ENCODE peak calls at places on chromosomes 1 and 21, in ten cellular contexts. T, R, S, J, N, A, Q, O, H and G are unnamed samples.

GRCh38 chr1:42931108-42931539 is 27.5 kb downstream of the SLC2A1 start:
- DNase-seq in R (no peak), A (no peak), N (peak), S (no peak), H (no peak), Q (peak), J (no peak), O (no peak), T (no peak), G (no peak)

GRCh38 chr1:208013210-208013609 is 102.3 kb upstream of the CD34 start:
- DNase-seq in S (no peak), A (no peak), N (no peak), O (no peak), T (no peak), Q (no peak), R (no peak), H (no peak), J (no peak), G (no peak)

GRCh38 chr1:53754484-53755312 is 15.7 kb upstream of the GLIS1 start:
- DNase-seq in Q (no peak), J (no peak), A (no peak), T (no peak), O (no peak), S (no peak), H (no peak), R (no peak), N (no peak), G (no peak)

GRCh38 chr1:196774603-196775002 is at the start of gene CFHR3:
- DNase-seq in N (no peak), H (no peak), S (no peak), Q (no peak), J (no peak), A (no peak), R (no peak), T (no peak), O (no peak), G (no peak)

GRCh38 chr1:174700314-174700713 is 252.6 kb downstream of the GPR52 start:
- DNase-seq in N (no peak), Q (no peak), O (no peak), R (no peak), H (no peak), J (no peak), A (no peak), T (no peak), S (no peak), G (no peak)

GRCh38 chr1:39270368-39270767 is 65.9 kb downstream of the MACF1 start:
- DNase-seq in H (no peak), N (no peak), J (no peak), Q (no peak), A (no peak), O (no peak), R (no peak), T (no peak), S (no peak), G (no peak)

GRCh38 chr1:18927654-18928272 is 25.4 kb upstream of the ALDH4A1 start:
- DNase-seq in H (no peak), T (no peak), R (no peak), S (no peak), A (no peak), O (no peak), J (no peak), Q (peak), N (no peak), G (no peak)

GRCh38 chr1:202698276-202698675 is 12.0 kb downstream of the SYT2 start:
- DNase-seq in Q (no peak), O (no peak), N (no peak), H (no peak), T (no peak), R (no peak), A (no peak), J (no peak), S (no peak), G (no peak)

GRCh38 chr1:9410737-9411297 is 118.1 kb downstream of the SPSB1 start:
- DNase-seq in H (no peak), N (no peak), A (peak), Q (no peak), O (no peak), T (no peak), R (no peak), J (no peak), S (no peak), G (no peak)

GRCh38 chr1:64228181-64228957 is 24.9 kb downstream of the UBE2U start:
- DNase-seq in H (no peak), Q (no peak), J (peak), N (no peak), T (no peak), R (no peak), O (no peak), A (peak), S (no peak), G (no peak)

GRCh38 chr21:33943293-33943692 is 27.7 kb upstream of the ATP5PO start:
- DNase-seq in A (no peak), O (no peak), Q (no peak), H (no peak), J (no peak), T (no peak), N (no peak), S (no peak), R (no peak), G (no peak)

GRCh38 chr1:231387770-231388669 is 34.1 kb downstream of the EGLN1 start:
- DNase-seq in H (no peak), T (no peak), O (no peak), J (no peak), S (no peak), N (no peak), R (no peak), Q (no peak), A (no peak), G (no peak)

GRCh38 chr1:172581779-172582178 is 48.8 kb downstream of the SUCO start:
- DNase-seq in T (no peak), N (no peak), H (no peak), S (no peak), Q (no peak), J (no peak), A (no peak), R (no peak), O (no peak), G (no peak)

GRCh38 chr1:201149400-201149799 is 4.9 kb downstream of the TMEM9 start:
- DNase-seq in J (no peak), H (no peak), A (no peak), T (no peak), Q (no peak), R (no peak), N (peak), S (no peak), O (no peak), G (no peak)

GRCh38 chr1:17574502-17574901 is 35.0 kb downstream of the ARHGEF10L start:
- DNase-seq in J (no peak), R (no peak), A (no peak), S (no peak), T (no peak), N (no peak), H (no peak), Q (no peak), O (no peak), G (no peak)

GRCh38 chr1:43329995-43330751 is 7.4 kb upstream of the MPL start:
- DNase-seq in R (peak), S (no peak), N (peak), A (no peak), O (no peak), Q (no peak), H (peak), T (no peak), J (no peak), G (no peak)

GRCh38 chr1:204408074-204408507 is 3.5 kb downstream of the PPP1R15B start:
- DNase-seq in H (no peak), A (no peak), N (peak), S (peak), T (no peak), J (peak), Q (peak), O (no peak), R (no peak), G (no peak)

GRCh38 chr1:92476071-92476607 is 10.6 kb downstream of the GFI1 start:
- DNase-seq in A (no peak), N (no peak), Q (peak), H (no peak), T (no peak), J (no peak), O (no peak), S (no peak), R (no peak), G (peak)

GRCh38 chr1:4745560-4745959 is 91.2 kb downstream of the AJAP1 start:
- DNase-seq in S (no peak), R (no peak), N (no peak), H (no peak), Q (no peak), J (no peak), O (no peak), T (no peak), A (no peak), G (no peak)

GRCh38 chr21:32516729-32517649 is 68.3 kb downstream of the TCP10L start:
- DNase-seq in T (no peak), O (no peak), H (peak), S (no peak), Q (no peak), J (peak), A (peak), N (no peak), R (no peak), G (no peak)

GRCh38 chr1:229669333-229669732 is 43.3 kb downstream of the URB2 start:
- DNase-seq in R (no peak), N (no peak), J (no peak), Q (no peak), H (no peak), S (no peak), A (no peak), O (no peak), T (no peak), G (no peak)

GRCh38 chr1:175498002-175498401 is 245.4 kb downstream of the TNR start:
- DNase-seq in A (no peak), R (no peak), Q (no peak), H (no peak), S (no peak), T (no peak), N (no peak), J (no peak), O (no peak), G (no peak)

GRCh38 chr1:57270926-57271698 is 152.7 kb downstream of the DAB1 start:
- DNase-seq in N (no peak), T (no peak), S (no peak), J (no peak), A (no peak), R (no peak), O (no peak), H (no peak), Q (no peak), G (no peak)